ENCODE peak calls at places on chromosomes 4 and X, in nine cellular contexts. T is trophoblast cell; F is GM23248; V is HFF-Myc; P is cardiac muscle cell; L is coronary artery; K is CD8-positive, alpha-beta memory T cell; X is suprapubic skin; W is left ventricle myocardium inferior. I is an unnamed sample.

GRCh38 chrX:19174401-19175025 is 52.2 kb upstream of the ADGRG2 start:
- DNase-seq in V (no peak), F (peak), W (no peak), K (no peak), X (no peak), L (no peak), T (no peak), P (no peak), I (peak)

GRCh38 chrX:63350551-63350950 is 581 bp downstream of the SPIN4 start:
- DNase-seq in L (no peak), V (peak), X (no peak), F (peak), W (no peak), T (peak), P (peak), K (peak), I (peak)

GRCh38 chr4:165877291-165877690 is 4.3 kb downstream of the TLL1 start:
- DNase-seq in L (no peak), X (no peak), K (no peak), V (no peak), P (no peak), W (no peak), T (no peak), F (peak), I (peak)

GRCh38 chrX:17527932-17528331 is 152.9 kb downstream of the NHS start:
- DNase-seq in P (no peak), T (no peak), V (no peak), K (no peak), F (no peak), W (no peak), X (no peak), L (no peak), I (no peak)

GRCh38 chr4:14560577-14560976 is 441.7 kb upstream of the CPEB2 start:
- DNase-seq in V (no peak), F (no peak), K (no peak), X (no peak), T (no peak), P (no peak), L (no peak), W (no peak), I (no peak)

GRCh38 chr4:94533405-94534223 is 81.9 kb downstream of the PDLIM5 start:
- DNase-seq in X (no peak), L (no peak), F (no peak), T (no peak), V (no peak), W (no peak), K (no peak), P (no peak), I (no peak)

GRCh38 chr4:112647785-112648184 is 10.8 kb downstream of the LARP7 start:
- DNase-seq in X (no peak), W (no peak), F (peak), L (no peak), T (no peak), P (no peak), V (no peak), K (no peak), I (no peak)

GRCh38 chr4:158938462-158939044 is 164.3 kb upstream of the RAPGEF2 start:
- DNase-seq in X (no peak), P (no peak), K (no peak), T (peak), L (no peak), F (peak), W (no peak), V (peak), I (peak)

GRCh38 chr4:121462660-121463261 is 81.9 kb upstream of the QRFPR start:
- DNase-seq in K (peak), X (no peak), T (peak), F (peak), V (peak), P (peak), L (no peak), W (no peak), I (peak)

GRCh38 chr4:143188325-143189088 is 3.8 kb downstream of the USP38 start:
- DNase-seq in W (no peak), X (no peak), V (no peak), P (no peak), T (no peak), L (no peak), F (peak), K (no peak), I (peak)

GRCh38 chr4:152246659-152247058 is 289.2 kb downstream of the FBXW7 start:
- DNase-seq in F (no peak), L (no peak), P (no peak), W (no peak), V (no peak), X (no peak), T (no peak), K (peak), I (no peak)

GRCh38 chr4:103499094-103499493 is 220.7 kb downstream of the TACR3 start:
- DNase-seq in X (no peak), V (peak), P (no peak), F (peak), T (no peak), L (no peak), W (no peak), K (no peak), I (peak)

GRCh38 chrX:119071381-119071780 is 1.4 kb upstream of the CT47C1 start:
- DNase-seq in K (no peak), V (no peak), X (no peak), W (no peak), F (no peak), P (no peak), L (no peak), T (no peak), I (no peak)

GRCh38 chrX:147675819-147676218 is 235.9 kb upstream of the FMR1 start:
- DNase-seq in W (no peak), L (no peak), V (no peak), P (no peak), F (no peak), K (no peak), T (no peak), X (no peak), I (no peak)

GRCh38 chrX:11363069-11363594 is 69.9 kb downstream of the AMELX start:
- DNase-seq in V (no peak), K (no peak), L (no peak), X (no peak), F (no peak), T (no peak), W (no peak), P (no peak), I (no peak)

GRCh38 chrX:103776586-103776985 is at the start of gene PLP1:
- DNase-seq in K (no peak), L (no peak), V (no peak), W (no peak), F (no peak), T (no peak), P (no peak), X (no peak), I (no peak)

GRCh38 chrX:120463241-120463640 is 5.9 kb downstream of the LAMP2 start:
- DNase-seq in K (no peak), P (peak), V (no peak), X (no peak), T (no peak), L (no peak), W (no peak), F (peak), I (peak)

GRCh38 chr4:6192245-6192644 is 8.1 kb downstream of the JAKMIP1 start:
- DNase-seq in P (no peak), X (no peak), V (no peak), T (peak), W (no peak), F (no peak), K (no peak), L (no peak), I (no peak)

GRCh38 chr4:26330946-26331345 is 10.1 kb downstream of the RBPJ start:
- DNase-seq in W (no peak), P (peak), L (no peak), K (no peak), V (no peak), X (no peak), F (no peak), T (no peak), I (no peak)

GRCh38 chr4:106315476-106315967 is 487 bp downstream of the TBCK start:
- DNase-seq in T (peak), W (no peak), X (peak), F (peak), L (no peak), V (no peak), P (no peak), K (no peak), I (peak)

GRCh38 chrX:24494544-24495113 is 29.5 kb downstream of the PDK3 start:
- DNase-seq in V (peak), P (no peak), K (peak), T (no peak), W (no peak), X (no peak), F (peak), L (no peak), I (peak)

GRCh38 chr4:139243448-139244365 is 36.3 kb downstream of the MGARP start:
- DNase-seq in P (no peak), X (no peak), L (no peak), F (peak), W (no peak), V (peak), K (no peak), T (peak), I (peak)

GRCh38 chrX:120736989-120737388 is 107.1 kb upstream of the C1GALT1C1 start:
- DNase-seq in W (no peak), P (no peak), K (no peak), V (no peak), X (no peak), T (no peak), F (peak), L (no peak), I (peak)

GRCh38 chr4:19850909-19851308 is 400.8 kb upstream of the SLIT2 start:
- DNase-seq in K (no peak), W (no peak), P (no peak), L (no peak), V (peak), F (peak), X (no peak), T (no peak), I (peak)

GRCh38 chr4:37648084-37648817 is 37.9 kb downstream of the RELL1 start:
- DNase-seq in V (peak), T (peak), W (peak), F (peak), X (peak), K (no peak), P (no peak), L (peak), I (peak)

GRCh38 chr4:5882947-5883346 is 9.9 kb downstream of the CRMP1 start:
- DNase-seq in F (no peak), T (no peak), X (no peak), V (no peak), K (no peak), W (no peak), L (no peak), P (no peak), I (no peak)

GRCh38 chr4:188665466-188665865 is 526.2 kb downstream of the TRIML1 start:
- DNase-seq in P (no peak), W (no peak), F (no peak), V (no peak), K (no peak), L (no peak), X (no peak), T (no peak), I (peak)

GRCh38 chrX:1593286-1594271 is 2.2 kb downstream of the AKAP17A start:
- DNase-seq in P (no peak), L (peak), K (no peak), W (no peak), X (no peak), V (no peak), F (no peak), T (no peak), I (no peak)
- H3K4me3 ChIP-seq in P (peak), L (peak), K (peak), W (peak), X (peak), V (peak), F (peak), T (no peak), I (peak)

GRCh38 chr4:2688281-2688680 is 67.9 kb downstream of the TNIP2 start:
- DNase-seq in T (no peak), V (no peak), X (no peak), P (no peak), W (no peak), L (no peak), K (no peak), F (no peak), I (no peak)
- H3K4me3 ChIP-seq in T (no peak), V (no peak), X (no peak), P (no peak), W (no peak), L (no peak), K (no peak), F (no peak), I (no peak)

DNA sequence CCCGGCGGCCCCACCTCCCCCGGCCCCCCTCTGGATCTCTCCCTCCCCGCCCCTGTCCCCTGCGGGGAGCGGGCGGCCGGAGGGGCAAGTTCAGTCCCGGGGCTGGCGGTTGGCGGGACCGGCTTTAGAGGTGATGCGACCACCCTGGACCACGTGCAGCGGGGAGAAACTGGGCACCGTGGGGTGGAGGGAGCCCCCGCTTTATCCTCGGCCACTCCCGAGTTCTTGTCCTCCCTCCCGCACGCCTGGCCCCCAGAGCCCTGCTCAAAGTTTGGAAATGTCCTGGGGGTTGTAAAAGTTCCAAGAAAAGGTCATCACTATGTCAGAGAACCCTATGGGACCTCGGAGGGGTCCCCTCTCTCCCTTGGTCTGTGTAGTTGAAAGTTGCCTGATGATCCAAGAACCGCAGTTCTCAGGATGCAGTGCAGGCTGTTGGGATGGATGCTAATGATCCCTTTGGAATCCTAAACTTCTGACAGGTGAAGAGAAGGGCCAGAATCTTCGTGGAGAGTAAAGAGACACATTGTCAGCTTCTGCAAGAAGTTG is 411 bp upstream of the VEGFC start:
- DNase-seq in K (no peak), F (no peak), P (no peak), V (no peak), L (no peak), W (no peak), T (no peak), X (peak), I (no peak)
- H3K4me3 ChIP-seq in K (no peak), F (peak), P (peak), V (peak), L (peak), W (peak), T (peak), X (peak), I (peak)

GRCh38 chrX:13669246-13669689 is 16.3 kb downstream of the TCEANC start:
- DNase-seq in X (peak), L (no peak), K (no peak), W (peak), T (peak), V (peak), P (no peak), F (peak), I (peak)
- H3K4me3 ChIP-seq in X (no peak), L (no peak), K (no peak), W (peak), T (no peak), V (no peak), P (no peak), F (peak), I (no peak)

DNA sequence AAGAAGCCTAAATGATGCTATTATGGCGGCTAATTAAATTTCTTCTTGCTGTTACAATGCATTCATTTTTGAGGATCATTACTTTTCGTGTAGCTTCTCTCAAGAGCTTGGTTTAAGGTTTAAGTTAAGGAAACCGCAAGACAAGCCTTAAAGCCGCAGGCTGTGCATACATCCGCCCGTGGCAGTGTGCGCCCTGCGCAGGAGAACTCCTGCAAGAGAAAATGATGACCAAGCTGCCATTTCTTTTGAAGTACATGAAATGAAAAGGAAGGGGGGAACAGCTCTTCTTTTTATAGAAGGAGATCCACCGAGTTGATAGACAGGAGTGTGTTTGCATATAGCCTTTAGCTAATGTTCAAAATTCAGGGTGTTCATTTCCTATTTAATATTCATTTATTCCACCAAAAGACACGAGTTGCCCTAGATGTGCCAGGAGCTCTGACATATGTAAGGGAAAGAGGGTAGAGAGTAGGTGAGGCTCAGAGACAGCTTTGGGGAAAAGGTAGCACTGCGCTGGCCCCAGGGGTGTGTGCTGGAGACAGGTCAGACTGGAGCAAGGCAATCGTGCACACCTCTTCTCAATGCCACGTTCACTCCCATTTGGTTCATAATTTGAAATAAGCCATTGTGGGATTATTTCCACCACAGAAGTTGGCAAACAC is 112.1 kb upstream of the LDB2 start:
- DNase-seq in X (no peak), L (no peak), W (no peak), T (no peak), P (no peak), V (no peak), F (no peak), K (no peak), I (no peak)
- H3K4me3 ChIP-seq in X (no peak), L (no peak), W (no peak), T (no peak), P (no peak), V (no peak), F (no peak), K (no peak), I (no peak)

GRCh38 chr4:55358246-55358645 is 12.2 kb downstream of the SRD5A3 start:
- DNase-seq in L (no peak), T (no peak), K (no peak), F (no peak), X (no peak), V (no peak), W (no peak), P (no peak), I (no peak)
- H3K4me3 ChIP-seq in L (no peak), T (no peak), K (no peak), F (peak), X (no peak), V (no peak), W (no peak), P (no peak), I (no peak)

DNA sequence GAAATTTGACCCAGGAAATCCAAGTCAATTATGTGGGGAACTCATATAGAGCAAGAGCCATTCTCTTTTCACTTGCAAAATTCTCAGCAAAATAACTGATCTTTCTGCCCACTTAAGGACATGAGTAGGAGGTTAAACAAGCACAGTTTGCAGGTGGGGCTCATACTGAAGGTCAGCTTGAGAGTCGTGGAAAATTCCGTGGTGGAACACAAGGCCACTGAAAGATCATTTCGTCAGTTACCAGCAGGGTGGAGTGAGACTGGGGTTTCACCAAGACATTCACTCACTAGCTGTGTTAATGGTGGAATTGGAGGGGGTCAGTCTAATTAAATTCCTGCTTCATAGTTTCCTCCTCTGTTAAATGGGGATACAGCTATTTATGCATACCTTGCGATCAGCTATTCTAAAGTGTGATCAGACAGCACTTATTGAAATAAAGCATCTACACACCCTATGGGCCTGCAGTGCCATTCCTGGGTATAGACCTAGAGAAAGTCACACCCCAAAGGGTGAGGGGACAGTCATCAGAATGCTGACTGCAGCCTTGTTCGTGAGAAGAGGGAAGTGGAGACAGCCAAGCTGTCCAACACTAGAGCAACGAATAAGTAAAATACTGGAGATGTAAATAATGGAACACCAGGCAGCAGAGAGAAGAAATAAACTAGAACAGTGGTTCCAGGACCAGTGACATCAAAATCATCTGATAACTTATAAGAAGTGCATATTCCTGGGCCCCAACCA is 42.7 kb upstream of the CLNK start:
- DNase-seq in W (no peak), P (no peak), V (no peak), F (no peak), X (no peak), L (no peak), K (no peak), T (no peak), I (no peak)
- H3K4me3 ChIP-seq in W (no peak), P (no peak), V (no peak), F (no peak), X (no peak), L (no peak), K (no peak), T (no peak), I (no peak)

GRCh38 chrX:2325076-2325784 is 175.5 kb downstream of the DHRSX start:
- DNase-seq in L (peak), W (peak), F (no peak), V (no peak), K (peak), T (peak), P (no peak), X (peak), I (peak)
- H3K4me3 ChIP-seq in L (peak), W (peak), F (no peak), V (no peak), K (peak), T (no peak), P (no peak), X (no peak), I (peak)

DNA sequence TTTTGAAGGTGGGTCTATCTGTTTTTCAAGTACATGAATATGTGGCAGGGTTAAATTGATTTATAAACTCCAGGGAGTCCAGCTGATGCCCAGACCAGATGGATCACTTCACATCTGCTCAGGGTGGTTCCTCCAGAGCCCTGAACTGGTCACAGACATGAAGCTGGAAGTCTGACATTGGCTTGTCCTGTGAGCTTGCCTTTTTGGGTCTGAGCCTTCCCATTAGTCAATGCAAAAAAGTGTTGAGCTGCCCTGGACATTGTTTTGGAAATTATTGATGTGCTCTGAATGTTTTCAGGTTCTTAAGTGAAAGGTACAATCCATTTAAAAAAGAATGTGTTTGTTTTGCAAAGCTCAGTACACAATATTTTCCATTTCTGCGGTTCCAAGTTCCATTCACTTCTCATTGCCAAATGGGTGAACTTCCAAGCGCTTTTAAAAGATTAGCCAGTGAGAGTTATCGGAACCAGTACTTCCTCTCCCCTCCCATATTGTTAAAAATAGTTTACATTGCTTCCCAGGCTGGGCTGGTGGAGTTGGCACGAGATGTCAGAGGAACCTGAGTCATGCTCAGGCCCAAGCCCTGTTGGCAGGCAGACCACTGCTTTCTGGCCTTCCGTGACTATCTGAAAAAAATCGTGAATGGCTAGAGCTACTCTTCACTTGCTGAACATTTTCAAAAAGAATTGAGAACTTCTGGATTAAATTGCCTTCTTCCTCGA is 52.1 kb downstream of the PDGFRA start:
- DNase-seq in P (no peak), F (peak), X (peak), W (peak), T (no peak), V (peak), L (peak), K (no peak), I (peak)
- H3K4me3 ChIP-seq in P (no peak), F (no peak), X (no peak), W (peak), T (no peak), V (no peak), L (peak), K (no peak), I (no peak)

GRCh38 chrX:135295238-135295943 is 13.9 kb upstream of the ETDC start:
- DNase-seq in T (peak), F (no peak), K (peak), X (no peak), V (no peak), L (no peak), P (peak), W (peak), I (peak)
- H3K4me3 ChIP-seq in T (no peak), F (no peak), K (peak), X (peak), V (peak), L (peak), P (peak), W (peak), I (peak)